ENCODE peak calls at places on chromosome 19, in four cellular contexts. One of them, this sample, is unnamed.

GRCh38 chr19:21698215-21698614 is 69.2 kb downstream of the ZNF100 start:
- DNase-seq in HepG2: peak
- DNase-seq in K562: peak
- DNase-seq in GM12878: no peak
- DNase-seq in this sample: peak

GRCh38 chr19:14603990-14604387 is 21.1 kb downstream of the CLEC17A start:
- DNase-seq in GM12878: peak
- DNase-seq in K562: no peak
- DNase-seq in HepG2: no peak
- DNase-seq in this sample: no peak

GRCh38 chr19:55712804-55713631 is 25.2 kb downstream of the NLRP9 start:
- DNase-seq in HepG2: no peak
- DNase-seq in K562: no peak
- DNase-seq in GM12878: no peak
- DNase-seq in this sample: no peak

GRCh38 chr19:44684892-44685847 is 13.8 kb upstream of the CEACAM16 start:
- DNase-seq in K562: peak
- DNase-seq in HepG2: peak
- DNase-seq in GM12878: no peak
- DNase-seq in this sample: peak

GRCh38 chr19:48568345-48568886 is 16.4 kb downstream of the SULT2B1 start:
- DNase-seq in GM12878: no peak
- DNase-seq in HepG2: peak
- DNase-seq in K562: peak
- DNase-seq in this sample: peak

GRCh38 chr19:58229255-58229639 is 533 bp downstream of the ZNF544 start:
- DNase-seq in HepG2: peak
- DNase-seq in K562: peak
- DNase-seq in GM12878: no peak
- DNase-seq in this sample: peak

GRCh38 chr19:1199531-1199930 is 6.0 kb upstream of the STK11 start:
- DNase-seq in GM12878: no peak
- DNase-seq in HepG2: no peak
- DNase-seq in K562: no peak
- DNase-seq in this sample: no peak

GRCh38 chr19:3360494-3361383 is 5.6 kb upstream of the NFIC start:
- DNase-seq in GM12878: no peak
- DNase-seq in K562: peak
- DNase-seq in HepG2: no peak
- DNase-seq in this sample: peak

GRCh38 chr19:4737955-4738580 is 14.4 kb upstream of the DPP9 start:
- DNase-seq in K562: no peak
- DNase-seq in HepG2: no peak
- DNase-seq in GM12878: no peak
- DNase-seq in this sample: no peak

GRCh38 chr19:2575734-2576481 is 100.0 kb downstream of the GADD45B start:
- DNase-seq in K562: no peak
- DNase-seq in HepG2: peak
- DNase-seq in GM12878: no peak
- DNase-seq in this sample: no peak

GRCh38 chr19:34598217-34599155 is 78.5 kb downstream of the SCGB2B2 start:
- DNase-seq in K562: no peak
- DNase-seq in GM12878: no peak
- DNase-seq in HepG2: no peak
- DNase-seq in this sample: no peak

GRCh38 chr19:48975947-48976847 is 11.1 kb downstream of the FTL start:
- DNase-seq in GM12878: no peak
- DNase-seq in HepG2: no peak
- DNase-seq in K562: peak
- DNase-seq in this sample: peak

GRCh38 chr19:58450836-58451357 is 525 bp upstream of the ZNF324B start:
- DNase-seq in GM12878: no peak
- DNase-seq in K562: peak
- DNase-seq in HepG2: no peak
- DNase-seq in this sample: peak

GRCh38 chr19:46192990-46193650 is 36.4 kb upstream of the IGFL1 start:
- DNase-seq in HepG2: peak
- DNase-seq in GM12878: no peak
- DNase-seq in K562: peak
- DNase-seq in this sample: no peak

GRCh38 chr19:8204961-8205360 is 4.2 kb upstream of the CERS4 start:
- DNase-seq in K562: no peak
- DNase-seq in HepG2: no peak
- DNase-seq in GM12878: no peak
- DNase-seq in this sample: no peak

GRCh38 chr19:33477781-33478180 is 43.8 kb downstream of the PEPD start:
- DNase-seq in K562: no peak
- DNase-seq in HepG2: no peak
- DNase-seq in GM12878: no peak
- DNase-seq in this sample: no peak

GRCh38 chr19:18588611-18589379 is at the start of gene REX1BD:
- DNase-seq in K562: peak
- DNase-seq in HepG2: peak
- DNase-seq in GM12878: peak
- DNase-seq in this sample: peak

GRCh38 chr19:17329768-17330545 is 4.7 kb downstream of the ANO8 start:
- DNase-seq in HepG2: no peak
- DNase-seq in K562: no peak
- DNase-seq in GM12878: no peak
- DNase-seq in this sample: no peak

GRCh38 chr19:57830071-57830602 is at the start of gene ZNF587B:
- DNase-seq in GM12878: no peak
- DNase-seq in HepG2: peak
- DNase-seq in K562: peak
- DNase-seq in this sample: peak

GRCh38 chr19:52659013-52659412 is 20.9 kb upstream of the ZNF83 start:
- DNase-seq in K562: no peak
- DNase-seq in HepG2: no peak
- DNase-seq in GM12878: no peak
- DNase-seq in this sample: no peak

GRCh38 chr19:44345969-44346368 is 10.5 kb downstream of the ZNF112 start:
- DNase-seq in K562: no peak
- DNase-seq in HepG2: no peak
- DNase-seq in GM12878: no peak
- DNase-seq in this sample: no peak

GRCh38 chr19:52662631-52663030 is 24.5 kb upstream of the ZNF83 start:
- DNase-seq in K562: no peak
- DNase-seq in GM12878: no peak
- DNase-seq in HepG2: no peak
- DNase-seq in this sample: no peak

GRCh38 chr19:2694196-2694595 is 8.3 kb downstream of the GNG7 start:
- DNase-seq in HepG2: no peak
- DNase-seq in K562: no peak
- DNase-seq in GM12878: no peak
- DNase-seq in this sample: no peak

GRCh38 chr19:23560051-23560450 is 127.0 kb downstream of the ZNF675 start:
- DNase-seq in HepG2: no peak
- DNase-seq in GM12878: no peak
- DNase-seq in K562: no peak
- DNase-seq in this sample: no peak

GRCh38 chr19:29583196-29584006 is 22.7 kb upstream of the POP4 start:
- DNase-seq in K562: no peak
- DNase-seq in GM12878: no peak
- DNase-seq in HepG2: no peak
- DNase-seq in this sample: no peak

GRCh38 chr19:4768934-4769777 is 22.4 kb upstream of the FEM1A start:
- DNase-seq in K562: peak
- DNase-seq in HepG2: peak
- DNase-seq in GM12878: no peak
- DNase-seq in this sample: peak

GRCh38 chr19:33950141-33950805 is 153.6 kb downstream of the KCTD15 start:
- DNase-seq in K562: no peak
- DNase-seq in HepG2: no peak
- DNase-seq in GM12878: no peak
- DNase-seq in this sample: no peak

GRCh38 chr19:33683881-33684549 is 62.3 kb downstream of the CHST8 start:
- DNase-seq in K562: peak
- DNase-seq in GM12878: no peak
- DNase-seq in HepG2: peak
- DNase-seq in this sample: peak

GRCh38 chr19:45576682-45577081 is 7.9 kb downstream of the OPA3 start:
- DNase-seq in GM12878: no peak
- DNase-seq in K562: no peak
- DNase-seq in HepG2: no peak
- DNase-seq in this sample: no peak

GRCh38 chr19:4754248-4754647 is 30.6 kb upstream of the DPP9 start:
- DNase-seq in GM12878: no peak
- DNase-seq in K562: no peak
- DNase-seq in HepG2: no peak
- DNase-seq in this sample: no peak

GRCh38 chr19:19275166-19275565 is 2.1 kb upstream of the TM6SF2 start:
- DNase-seq in K562: no peak
- DNase-seq in HepG2: no peak
- DNase-seq in GM12878: no peak
- DNase-seq in this sample: no peak

GRCh38 chr19:38685666-38686529 is 38.4 kb downstream of the ACTN4 start:
- DNase-seq in K562: peak
- DNase-seq in GM12878: no peak
- DNase-seq in HepG2: peak
- DNase-seq in this sample: peak

GRCh38 chr19:33248104-33248503 is 22.5 kb upstream of the SLC7A10 start:
- DNase-seq in HepG2: no peak
- DNase-seq in GM12878: no peak
- DNase-seq in K562: no peak
- DNase-seq in this sample: no peak

GRCh38 chr19:18697680-18698079 is 14.2 kb downstream of the CRTC1 start:
- DNase-seq in GM12878: no peak
- DNase-seq in K562: no peak
- DNase-seq in HepG2: no peak
- DNase-seq in this sample: no peak

GRCh38 chr19:49555600-49556411 is 24.6 kb downstream of the NOSIP start:
- DNase-seq in GM12878: no peak
- DNase-seq in HepG2: no peak
- DNase-seq in K562: peak
- DNase-seq in this sample: peak

GRCh38 chr19:7188682-7189629 is 105.3 kb downstream of the INSR start:
- DNase-seq in GM12878: no peak
- DNase-seq in K562: no peak
- DNase-seq in HepG2: peak
- DNase-seq in this sample: peak

GRCh38 chr19:13094285-13094595 is 8.4 kb downstream of the LYL1 start:
- DNase-seq in GM12878: no peak
- DNase-seq in HepG2: no peak
- DNase-seq in K562: no peak
- DNase-seq in this sample: no peak
- H3K9ac ChIP-seq in GM12878: no peak
- H3K9ac ChIP-seq in HepG2: no peak
- H3K9ac ChIP-seq in K562: no peak
- H3K9ac ChIP-seq in this sample: no peak

DNA sequence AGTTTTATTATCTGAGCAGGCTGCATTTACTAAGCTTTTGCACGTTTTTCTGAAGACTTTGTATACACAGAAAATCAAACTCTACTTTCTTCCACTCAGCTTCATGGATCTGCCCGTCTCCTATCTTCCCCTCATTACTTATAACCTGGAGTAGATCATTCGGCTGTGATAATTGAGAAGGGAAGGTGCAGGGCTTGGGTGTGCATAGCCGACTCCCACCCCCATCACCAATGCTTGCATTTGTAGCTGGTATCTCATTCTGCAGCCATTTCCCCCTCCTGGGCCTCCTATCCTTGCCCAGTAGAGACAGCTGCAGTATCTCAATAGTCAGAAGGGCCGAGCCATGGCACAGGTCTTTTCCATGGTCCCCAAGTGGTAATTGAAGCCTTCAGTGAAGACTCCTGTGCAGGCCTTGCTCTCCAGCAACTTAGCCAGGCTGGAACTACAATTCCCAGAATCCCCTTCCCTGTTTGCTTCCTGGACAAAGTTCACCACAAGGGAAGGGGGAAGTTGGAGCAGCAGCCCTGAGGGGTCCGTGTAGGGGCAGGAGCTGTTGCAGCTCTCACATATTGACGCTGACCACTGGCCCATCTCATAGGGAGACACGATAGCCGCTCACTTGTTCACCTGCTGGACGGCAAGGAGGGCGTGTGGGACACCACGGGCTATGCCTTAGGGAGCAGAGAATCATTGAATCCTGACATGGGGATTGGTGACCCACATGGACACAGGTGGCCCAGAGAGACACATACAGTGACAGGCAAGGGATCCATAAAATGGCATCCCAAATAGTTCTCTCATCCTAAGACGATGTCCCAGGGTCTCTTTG is 2.1 kb upstream of the SIGLEC8 start:
- DNase-seq in GM12878: no peak
- DNase-seq in K562: peak
- DNase-seq in HepG2: peak
- DNase-seq in this sample: peak
- TF ChIP-seq MYC in GM12878: no peak
- TF ChIP-seq MYC in K562: peak
- TF ChIP-seq MYC in HepG2: no peak
- TF ChIP-seq MYC in this sample: no peak

GRCh38 chr19:42368765-42369164 is 21.3 kb downstream of the CNFN start:
- DNase-seq in GM12878: no peak
- DNase-seq in K562: no peak
- DNase-seq in HepG2: no peak
- DNase-seq in this sample: no peak

GRCh38 chr19:42370667-42371066 is 19.4 kb downstream of the CNFN start:
- DNase-seq in K562: no peak
- DNase-seq in GM12878: no peak
- DNase-seq in HepG2: no peak
- DNase-seq in this sample: peak

GRCh38 chr19:42370068-42370520 is 20.0 kb downstream of the CNFN start:
- DNase-seq in K562: no peak
- DNase-seq in GM12878: no peak
- DNase-seq in HepG2: no peak
- DNase-seq in this sample: no peak

GRCh38 chr19:42368360-42368759 is 21.7 kb downstream of the CNFN start:
- DNase-seq in HepG2: no peak
- DNase-seq in K562: no peak
- DNase-seq in GM12878: no peak
- DNase-seq in this sample: no peak

GRCh38 chr19:42369433-42370067 is 20.5 kb downstream of the CNFN start:
- DNase-seq in K562: no peak
- DNase-seq in HepG2: no peak
- DNase-seq in GM12878: no peak
- DNase-seq in this sample: no peak
- H3K9ac ChIP-seq in K562: no peak
- H3K9ac ChIP-seq in HepG2: no peak
- H3K9ac ChIP-seq in GM12878: no peak
- H3K9ac ChIP-seq in this sample: no peak

DNA sequence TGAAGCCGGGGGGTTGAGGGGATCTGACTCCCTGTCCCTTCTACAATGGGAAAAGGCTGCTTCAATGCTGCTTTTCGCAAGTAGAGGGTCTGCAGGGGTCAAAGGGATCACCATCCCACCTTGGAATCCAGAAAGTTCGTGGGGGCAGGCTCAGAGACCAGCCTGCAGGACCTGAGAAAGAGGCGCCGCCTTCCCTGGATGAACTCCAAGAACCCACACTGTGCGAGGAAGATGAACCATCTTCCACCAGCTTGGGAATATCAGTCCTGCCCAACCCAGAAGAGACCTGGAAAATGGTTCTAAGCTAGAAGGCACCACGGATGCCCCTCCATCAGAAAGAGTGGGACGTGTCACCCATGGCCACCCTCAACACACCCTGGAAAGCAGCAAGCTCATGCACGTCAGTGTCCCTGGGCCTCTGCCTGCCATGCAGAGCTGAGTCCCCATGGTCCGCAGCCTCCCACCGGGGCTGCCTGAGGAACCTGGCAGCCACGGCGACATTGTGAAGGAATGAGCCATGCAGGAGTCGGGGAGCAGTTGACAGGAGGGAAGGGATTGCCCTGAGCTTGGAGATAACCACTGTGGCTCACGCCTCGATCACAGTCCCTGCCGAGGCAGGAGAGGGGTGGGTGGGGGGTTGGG is 14.6 kb downstream of the RAB3D start:
- DNase-seq in K562: no peak
- DNase-seq in HepG2: no peak
- DNase-seq in GM12878: no peak
- DNase-seq in this sample: no peak
- TF ChIP-seq MYC in K562: no peak
- TF ChIP-seq MYC in HepG2: no peak
- TF ChIP-seq MYC in GM12878: no peak
- TF ChIP-seq MYC in this sample: no peak